ENCODE peak calls at places on chromosomes 13 and 19, in four cellular contexts. One of them, this sample, is unnamed.

GRCh38 chr13:48828962-48829405 is 146.7 kb upstream of the FNDC3A start:
- DNase-seq in right atrium auricular region: no peak
- DNase-seq in SJSA1: no peak
- DNase-seq in heart left ventricle: no peak
- DNase-seq in this sample: no peak

GRCh38 chr13:106433066-106433465 is 102.4 kb downstream of the EFNB2 start:
- DNase-seq in SJSA1: no peak
- DNase-seq in right atrium auricular region: no peak
- DNase-seq in heart left ventricle: no peak
- DNase-seq in this sample: no peak

GRCh38 chr19:4861147-4861546 is 6.3 kb downstream of the PLIN3 start:
- DNase-seq in heart left ventricle: no peak
- DNase-seq in right atrium auricular region: no peak
- DNase-seq in SJSA1: no peak
- DNase-seq in this sample: no peak

GRCh38 chr19:10835754-10836477 is at the start of gene TMED1:
- DNase-seq in right atrium auricular region: peak
- DNase-seq in heart left ventricle: peak
- DNase-seq in SJSA1: peak
- DNase-seq in this sample: peak

GRCh38 chr19:3057275-3057714 is 5.0 kb downstream of the TLE5 start:
- DNase-seq in right atrium auricular region: peak
- DNase-seq in heart left ventricle: peak
- DNase-seq in SJSA1: peak
- DNase-seq in this sample: peak

GRCh38 chr13:23739597-23739996 is 149.6 kb downstream of the MIPEP start:
- DNase-seq in heart left ventricle: no peak
- DNase-seq in SJSA1: no peak
- DNase-seq in right atrium auricular region: no peak
- DNase-seq in this sample: no peak

GRCh38 chr13:42215578-42216421 is 56.2 kb upstream of the AKAP11 start:
- DNase-seq in SJSA1: peak
- DNase-seq in right atrium auricular region: no peak
- DNase-seq in heart left ventricle: no peak
- DNase-seq in this sample: no peak

GRCh38 chr13:76683854-76684253 is 202.4 kb downstream of the KCTD12 start:
- DNase-seq in SJSA1: no peak
- DNase-seq in heart left ventricle: no peak
- DNase-seq in right atrium auricular region: no peak
- DNase-seq in this sample: no peak

GRCh38 chr13:85528578-85529215 is 270.5 kb downstream of the SLITRK6 start:
- DNase-seq in heart left ventricle: no peak
- DNase-seq in SJSA1: no peak
- DNase-seq in right atrium auricular region: no peak
- DNase-seq in this sample: no peak

GRCh38 chr19:2560369-2560768 is 84.4 kb downstream of the GADD45B start:
- DNase-seq in SJSA1: no peak
- DNase-seq in right atrium auricular region: no peak
- DNase-seq in heart left ventricle: peak
- DNase-seq in this sample: no peak

GRCh38 chr13:98504371-98504963 is 72.4 kb downstream of the STK24 start:
- DNase-seq in heart left ventricle: no peak
- DNase-seq in right atrium auricular region: no peak
- DNase-seq in SJSA1: peak
- DNase-seq in this sample: no peak

GRCh38 chr13:97028441-97029299 is 34.4 kb upstream of the OXGR1 start:
- DNase-seq in right atrium auricular region: peak
- DNase-seq in SJSA1: no peak
- DNase-seq in heart left ventricle: no peak
- DNase-seq in this sample: no peak

GRCh38 chr13:34340534-34340933 is 522.6 kb downstream of the RFC3 start:
- DNase-seq in right atrium auricular region: no peak
- DNase-seq in SJSA1: no peak
- DNase-seq in heart left ventricle: no peak
- DNase-seq in this sample: no peak

GRCh38 chr13:27918918-27919255 is 913 bp upstream of the PDX1 start:
- DNase-seq in right atrium auricular region: no peak
- DNase-seq in heart left ventricle: no peak
- DNase-seq in SJSA1: no peak
- DNase-seq in this sample: no peak

GRCh38 chr19:518292-519231 is 11.3 kb downstream of the TPGS1 start:
- DNase-seq in SJSA1: no peak
- DNase-seq in heart left ventricle: no peak
- DNase-seq in right atrium auricular region: no peak
- DNase-seq in this sample: no peak

GRCh38 chr19:3397266-3398022 is 31.1 kb downstream of the NFIC start:
- DNase-seq in SJSA1: no peak
- DNase-seq in heart left ventricle: no peak
- DNase-seq in right atrium auricular region: no peak
- DNase-seq in this sample: no peak

GRCh38 chr13:51283361-51283760 is 56.1 kb upstream of the SERPINE3 start:
- DNase-seq in SJSA1: no peak
- DNase-seq in right atrium auricular region: no peak
- DNase-seq in heart left ventricle: no peak
- DNase-seq in this sample: peak

GRCh38 chr19:51690359-51691121 is 2.6 kb upstream of the SPACA6 start:
- DNase-seq in SJSA1: peak
- DNase-seq in right atrium auricular region: peak
- DNase-seq in heart left ventricle: peak
- DNase-seq in this sample: peak

GRCh38 chr19:19661675-19662251 is 1.7 kb downstream of the ATP13A1 start:
- DNase-seq in SJSA1: no peak
- DNase-seq in right atrium auricular region: no peak
- DNase-seq in heart left ventricle: no peak
- DNase-seq in this sample: no peak

GRCh38 chr13:26719356-26719945 is 41.1 kb downstream of the GPR12 start:
- DNase-seq in SJSA1: no peak
- DNase-seq in heart left ventricle: no peak
- DNase-seq in right atrium auricular region: peak
- DNase-seq in this sample: peak

GRCh38 chr13:36088001-36088400 is 43.2 kb downstream of the DCLK1 start:
- DNase-seq in heart left ventricle: no peak
- DNase-seq in SJSA1: no peak
- DNase-seq in right atrium auricular region: no peak
- DNase-seq in this sample: no peak

GRCh38 chr19:29620931-29621351 is 14.9 kb downstream of the POP4 start:
- DNase-seq in SJSA1: no peak
- DNase-seq in heart left ventricle: no peak
- DNase-seq in right atrium auricular region: no peak
- DNase-seq in this sample: no peak

GRCh38 chr19:43532571-43532961 is 422 bp upstream of the ZNF575 start:
- DNase-seq in SJSA1: peak
- DNase-seq in heart left ventricle: peak
- DNase-seq in right atrium auricular region: peak
- DNase-seq in this sample: peak

GRCh38 chr13:36261011-36261410 is 36.6 kb downstream of the CCDC169 start:
- DNase-seq in heart left ventricle: no peak
- DNase-seq in right atrium auricular region: no peak
- DNase-seq in SJSA1: no peak
- DNase-seq in this sample: no peak

GRCh38 chr19:41670755-41671154 is 17.3 kb downstream of the CEACAM7 start:
- DNase-seq in heart left ventricle: no peak
- DNase-seq in SJSA1: no peak
- DNase-seq in right atrium auricular region: no peak
- DNase-seq in this sample: no peak

GRCh38 chr13:29963086-29963485 is 112.7 kb upstream of the UBL3 start:
- DNase-seq in right atrium auricular region: no peak
- DNase-seq in heart left ventricle: no peak
- DNase-seq in SJSA1: no peak
- DNase-seq in this sample: no peak

GRCh38 chr13:99351772-99352171 is 44.6 kb upstream of the GPR183 start:
- DNase-seq in right atrium auricular region: no peak
- DNase-seq in SJSA1: peak
- DNase-seq in heart left ventricle: no peak
- DNase-seq in this sample: no peak

GRCh38 chr19:32063601-32064000 is 281.8 kb upstream of the ZNF507 start:
- DNase-seq in right atrium auricular region: no peak
- DNase-seq in heart left ventricle: peak
- DNase-seq in SJSA1: no peak
- DNase-seq in this sample: no peak

GRCh38 chr13:81458211-81458610 is 1117.3 kb upstream of the SPRY2 start:
- DNase-seq in heart left ventricle: no peak
- DNase-seq in SJSA1: no peak
- DNase-seq in right atrium auricular region: no peak
- DNase-seq in this sample: no peak

GRCh38 chr19:6693681-6694080 is 23.7 kb upstream of the TNFSF14 start:
- DNase-seq in right atrium auricular region: no peak
- DNase-seq in SJSA1: no peak
- DNase-seq in heart left ventricle: no peak
- DNase-seq in this sample: no peak

GRCh38 chr13:29472317-29472961 is 123.0 kb downstream of the SLC7A1 start:
- DNase-seq in SJSA1: peak
- DNase-seq in right atrium auricular region: peak
- DNase-seq in heart left ventricle: peak
- DNase-seq in this sample: peak

GRCh38 chr19:2952953-2953481 is 8.2 kb upstream of the ZNF77 start:
- DNase-seq in SJSA1: no peak
- DNase-seq in right atrium auricular region: no peak
- DNase-seq in heart left ventricle: no peak
- DNase-seq in this sample: no peak

GRCh38 chr13:106899444-106899843 is 331.5 kb upstream of the ARGLU1 start:
- DNase-seq in heart left ventricle: no peak
- DNase-seq in SJSA1: no peak
- DNase-seq in right atrium auricular region: no peak
- DNase-seq in this sample: no peak

GRCh38 chr13:80161219-80161618 is 179.7 kb downstream of the SPRY2 start:
- DNase-seq in SJSA1: no peak
- DNase-seq in heart left ventricle: no peak
- DNase-seq in right atrium auricular region: no peak
- DNase-seq in this sample: no peak

GRCh38 chr13:42612021-42612765 is 38.2 kb downstream of the TNFSF11 start:
- DNase-seq in right atrium auricular region: no peak
- DNase-seq in heart left ventricle: no peak
- DNase-seq in SJSA1: no peak
- DNase-seq in this sample: no peak

GRCh38 chr13:91356919-91357612 is 9.6 kb downstream of the MIR17HG start:
- DNase-seq in right atrium auricular region: no peak
- DNase-seq in heart left ventricle: no peak
- DNase-seq in SJSA1: no peak
- DNase-seq in this sample: no peak

GRCh38 chr13:54709546-54709945 is 1680.9 kb downstream of the OLFM4 start:
- DNase-seq in heart left ventricle: no peak
- DNase-seq in right atrium auricular region: no peak
- DNase-seq in SJSA1: no peak
- DNase-seq in this sample: no peak

DNA sequence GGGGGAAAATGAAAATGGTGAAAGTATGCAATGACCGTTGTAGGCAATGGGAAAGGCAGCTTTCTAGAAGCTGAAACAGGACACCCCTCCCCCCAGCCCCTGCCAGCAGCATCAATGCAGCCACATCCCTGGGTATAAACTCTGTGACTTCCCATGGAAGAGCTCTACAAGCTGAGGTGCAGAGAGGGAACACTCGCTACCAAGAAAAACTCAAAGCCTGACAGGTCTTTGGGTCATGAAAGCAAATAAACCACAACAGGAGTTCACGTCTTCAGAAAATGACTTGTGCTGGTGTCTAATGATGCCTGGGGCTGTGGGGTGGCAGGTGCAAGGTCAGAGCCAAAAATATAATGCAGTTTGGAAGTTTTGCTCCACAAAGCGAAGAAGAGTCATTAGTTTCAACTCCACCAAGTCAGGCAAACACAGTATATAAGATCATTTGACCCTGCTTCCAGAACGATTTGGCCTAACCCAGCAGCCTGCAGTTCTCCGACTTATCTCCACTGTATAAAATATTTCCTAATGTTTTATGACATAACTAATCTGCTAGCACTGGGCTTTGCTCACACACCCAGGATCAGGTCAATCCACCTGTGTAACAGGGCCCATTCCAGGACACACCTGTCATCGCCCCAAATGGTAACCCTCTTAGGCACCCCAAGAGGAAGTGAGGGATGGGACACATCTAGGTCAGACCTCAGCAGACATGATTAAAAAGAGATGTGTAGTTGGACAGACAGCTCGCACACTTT is 102.1 kb downstream of the IRS2 start:
- DNase-seq in right atrium auricular region: no peak
- DNase-seq in SJSA1: peak
- DNase-seq in heart left ventricle: no peak
- DNase-seq in this sample: no peak
- H3K27ac ChIP-seq in right atrium auricular region: no peak
- H3K27ac ChIP-seq in SJSA1: no peak
- H3K27ac ChIP-seq in heart left ventricle: no peak
- H3K27ac ChIP-seq in this sample: no peak

GRCh38 chr13:41017744-41018582 is 1.2 kb downstream of the ELF1 start:
- DNase-seq in right atrium auricular region: no peak
- DNase-seq in heart left ventricle: no peak
- DNase-seq in SJSA1: no peak
- DNase-seq in this sample: no peak
- H3K27ac ChIP-seq in right atrium auricular region: peak
- H3K27ac ChIP-seq in heart left ventricle: peak
- H3K27ac ChIP-seq in SJSA1: peak
- H3K27ac ChIP-seq in this sample: no peak

GRCh38 chr13:102550507-102550906 is 46.3 kb upstream of the TPP2 start:
- DNase-seq in heart left ventricle: no peak
- DNase-seq in SJSA1: no peak
- DNase-seq in right atrium auricular region: no peak
- DNase-seq in this sample: no peak
- H3K27ac ChIP-seq in heart left ventricle: no peak
- H3K27ac ChIP-seq in SJSA1: no peak
- H3K27ac ChIP-seq in right atrium auricular region: no peak
- H3K27ac ChIP-seq in this sample: no peak

DNA sequence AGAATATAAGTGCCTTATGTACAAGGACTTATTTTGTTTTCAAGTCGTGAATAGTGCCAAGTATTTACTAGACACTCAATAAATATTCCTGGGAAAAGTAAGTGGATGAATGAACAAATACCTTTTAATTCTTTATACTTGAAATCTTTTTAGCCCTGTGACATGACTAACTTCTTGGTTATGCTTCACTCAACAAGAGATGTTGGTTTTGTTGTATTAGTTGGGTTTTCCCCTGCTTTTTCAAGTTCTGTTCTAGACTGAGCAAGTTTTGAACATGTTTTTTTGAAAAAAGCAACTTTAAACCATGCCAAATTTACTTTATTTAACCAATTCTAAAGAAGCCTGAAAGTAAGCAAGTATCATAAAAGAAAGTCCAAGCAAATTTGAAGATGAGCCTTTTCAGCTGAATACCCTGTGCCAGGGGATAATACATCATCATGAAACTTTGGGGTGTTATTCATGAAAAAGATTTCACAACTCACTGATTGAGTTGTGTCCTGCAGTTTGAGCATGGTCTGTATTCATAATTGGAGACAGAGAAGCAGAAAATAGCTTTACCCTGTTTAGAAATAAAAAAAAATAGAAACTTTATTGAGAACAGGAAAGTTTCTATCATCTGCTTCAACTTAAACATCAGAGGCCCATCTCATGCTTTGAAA is 11.1 kb downstream of the LMO7 start:
- DNase-seq in right atrium auricular region: no peak
- DNase-seq in heart left ventricle: no peak
- DNase-seq in SJSA1: no peak
- DNase-seq in this sample: no peak
- H3K27ac ChIP-seq in right atrium auricular region: no peak
- H3K27ac ChIP-seq in heart left ventricle: no peak
- H3K27ac ChIP-seq in SJSA1: peak
- H3K27ac ChIP-seq in this sample: no peak

This sample was measured in coronary artery.